ENCODE peak calls at places on chromosomes 16 and 17, in five cellular contexts. W, N, B, J and Q are unnamed samples.

GRCh38 chr16:58129097-58129936 is at the start of gene CFAP20:
- DNase-seq in W (peak; percentile 99), N (peak; percentile 100), B (peak; percentile 98), J (peak; percentile 100), Q (peak; percentile 100)

GRCh38 chr17:20218231-20218630 is 209.1 kb downstream of the SPECC1 start:
- DNase-seq in W (no peak), N (no peak), B (no peak), J (no peak), Q (no peak)

GRCh38 chr17:296906-297690 is 55.5 kb downstream of the RPH3AL start:
- DNase-seq in W (no peak), N (no peak), B (no peak), J (no peak), Q (no peak)

GRCh38 chr17:42586514-42587230 is 9.1 kb upstream of the PSMC3IP start:
- DNase-seq in W (no peak), N (peak; percentile 67), B (no peak), J (no peak), Q (no peak)

GRCh38 chr17:80347536-80347935 is 67.4 kb upstream of the ENDOV start:
- DNase-seq in W (no peak), N (no peak), B (no peak), J (no peak), Q (no peak)

GRCh38 chr17:42623732-42624596 is 14.5 kb downstream of the TUBG1 start:
- DNase-seq in W (no peak), N (no peak), B (no peak), J (peak; percentile 17), Q (no peak)

GRCh38 chr17:27747462-27748359 is 52.6 kb downstream of the NOS2 start:
- DNase-seq in W (no peak), N (no peak), B (no peak), J (peak; percentile 2), Q (peak; percentile 86)

GRCh38 chr16:17367932-17368331 is 102.8 kb downstream of the XYLT1 start:
- DNase-seq in W (no peak), N (peak; percentile 14), B (no peak), J (peak; percentile 39), Q (peak; percentile 87)

GRCh38 chr17:5587431-5588032 is 3.2 kb upstream of the NLRP1 start:
- DNase-seq in W (peak; percentile 39), N (peak; percentile 83), B (peak; percentile 56), J (peak; percentile 86), Q (no peak)

GRCh38 chr17:10499950-10500349 is 18.4 kb downstream of the MYH1 start:
- DNase-seq in W (no peak), N (no peak), B (no peak), J (no peak), Q (no peak)

GRCh38 chr17:39144414-39144813 is 7.0 kb downstream of the PLXDC1 start:
- DNase-seq in W (no peak), N (no peak), B (peak; percentile 90), J (peak; percentile 60), Q (no peak)

GRCh38 chr16:75074920-75075687 is 41.5 kb downstream of the LDHD start:
- DNase-seq in W (no peak), N (peak; percentile 88), B (no peak), J (peak; percentile 58), Q (no peak)

GRCh38 chr16:85384831-85385462 is 228.2 kb upstream of the GSE1 start:
- DNase-seq in W (no peak), N (no peak), B (no peak), J (no peak), Q (no peak)

GRCh38 chr17:72900542-72900941 is 191.9 kb downstream of the SLC39A11 start:
- DNase-seq in W (no peak), N (no peak), B (no peak), J (no peak), Q (no peak)

GRCh38 chr17:17840751-17841591 is 4.2 kb upstream of the SREBF1 start:
- DNase-seq in W (no peak), N (peak; percentile 22), B (no peak), J (peak; percentile 45), Q (peak; percentile 39)

GRCh38 chr16:77591347-77591746 is 131.0 kb upstream of the NUDT7 start:
- DNase-seq in W (no peak), N (no peak), B (no peak), J (no peak), Q (no peak)